ENCODE peak calls at places on chromosome 21, in six cellular contexts. One of them, this sample, is unnamed.

GRCh38 chr21:28018741-28019669 is 973.7 kb downstream of the LTN1 start:
- DNase-seq in HFFc6: peak
- DNase-seq in Calu3: peak
- DNase-seq in activated CD4-positive, alpha-beta T cell treated with anti-CD3 and anti-CD28 coated beads for 1 hour: no peak
- DNase-seq in T-helper 1 cell: no peak
- DNase-seq in iris pigment epithelial cell: peak
- DNase-seq in this sample: peak

GRCh38 chr21:45166931-45167330 is 92.6 kb downstream of the ADARB1 start:
- DNase-seq in T-helper 1 cell: no peak
- DNase-seq in Calu3: no peak
- DNase-seq in iris pigment epithelial cell: no peak
- DNase-seq in activated CD4-positive, alpha-beta T cell treated with anti-CD3 and anti-CD28 coated beads for 1 hour: no peak
- DNase-seq in HFFc6: no peak
- DNase-seq in this sample: no peak

GRCh38 chr21:28674807-28675206 is 317.9 kb downstream of the LTN1 start:
- DNase-seq in T-helper 1 cell: no peak
- DNase-seq in iris pigment epithelial cell: no peak
- DNase-seq in Calu3: no peak
- DNase-seq in HFFc6: no peak
- DNase-seq in activated CD4-positive, alpha-beta T cell treated with anti-CD3 and anti-CD28 coated beads for 1 hour: no peak
- DNase-seq in this sample: no peak

GRCh38 chr21:45983981-45984551 is 2.5 kb downstream of the COL6A1 start:
- DNase-seq in iris pigment epithelial cell: no peak
- DNase-seq in Calu3: no peak
- DNase-seq in HFFc6: no peak
- DNase-seq in activated CD4-positive, alpha-beta T cell treated with anti-CD3 and anti-CD28 coated beads for 1 hour: no peak
- DNase-seq in T-helper 1 cell: peak
- DNase-seq in this sample: no peak

GRCh38 chr21:29499734-29500343 is 201.1 kb downstream of the BACH1 start:
- DNase-seq in activated CD4-positive, alpha-beta T cell treated with anti-CD3 and anti-CD28 coated beads for 1 hour: no peak
- DNase-seq in T-helper 1 cell: no peak
- DNase-seq in iris pigment epithelial cell: peak
- DNase-seq in Calu3: peak
- DNase-seq in HFFc6: peak
- DNase-seq in this sample: peak

GRCh38 chr21:23811802-23812201 is 1795.5 kb downstream of the MRPL39 start:
- DNase-seq in Calu3: no peak
- DNase-seq in HFFc6: no peak
- DNase-seq in T-helper 1 cell: no peak
- DNase-seq in activated CD4-positive, alpha-beta T cell treated with anti-CD3 and anti-CD28 coated beads for 1 hour: no peak
- DNase-seq in iris pigment epithelial cell: no peak
- DNase-seq in this sample: no peak

GRCh38 chr21:38956791-38957571 is 151.3 kb downstream of the ETS2 start:
- DNase-seq in T-helper 1 cell: no peak
- DNase-seq in HFFc6: no peak
- DNase-seq in activated CD4-positive, alpha-beta T cell treated with anti-CD3 and anti-CD28 coated beads for 1 hour: no peak
- DNase-seq in Calu3: no peak
- DNase-seq in iris pigment epithelial cell: no peak
- DNase-seq in this sample: peak

GRCh38 chr21:21003701-21004100 is 5.5 kb downstream of the NCAM2 start:
- DNase-seq in T-helper 1 cell: no peak
- DNase-seq in HFFc6: peak
- DNase-seq in Calu3: no peak
- DNase-seq in activated CD4-positive, alpha-beta T cell treated with anti-CD3 and anti-CD28 coated beads for 1 hour: no peak
- DNase-seq in iris pigment epithelial cell: peak
- DNase-seq in this sample: peak

GRCh38 chr21:29072873-29073221 is 601 bp downstream of the CCT8 start:
- DNase-seq in T-helper 1 cell: no peak
- DNase-seq in iris pigment epithelial cell: peak
- DNase-seq in activated CD4-positive, alpha-beta T cell treated with anti-CD3 and anti-CD28 coated beads for 1 hour: no peak
- DNase-seq in Calu3: no peak
- DNase-seq in HFFc6: peak
- DNase-seq in this sample: no peak

GRCh38 chr21:37257526-37257966 is 9.6 kb downstream of the VPS26C start:
- DNase-seq in Calu3: peak
- DNase-seq in HFFc6: peak
- DNase-seq in activated CD4-positive, alpha-beta T cell treated with anti-CD3 and anti-CD28 coated beads for 1 hour: no peak
- DNase-seq in iris pigment epithelial cell: peak
- DNase-seq in T-helper 1 cell: no peak
- DNase-seq in this sample: peak

GRCh38 chr21:42262826-42263225 is 43.9 kb downstream of the ABCG1 start:
- DNase-seq in HFFc6: no peak
- DNase-seq in T-helper 1 cell: no peak
- DNase-seq in activated CD4-positive, alpha-beta T cell treated with anti-CD3 and anti-CD28 coated beads for 1 hour: no peak
- DNase-seq in Calu3: peak
- DNase-seq in iris pigment epithelial cell: peak
- DNase-seq in this sample: peak

This sample was measured in Caco-2.